ENCODE peak calls at places on chromosomes 11 and 22, in ten cellular contexts. P, C, R, Y, I, G, D, X, W and S are unnamed samples.
A peak's percentile ranks its signal among the peaks of the same experiment; 100 is the strongest.

GRCh38 chr11:132792341-132793140 is 739.8 kb downstream of the OPCML start:
- DNase-seq in P (no peak), C (no peak), R (no peak), Y (no peak), I (no peak), G (no peak), D (no peak), X (no peak), W (no peak), S (no peak)

GRCh38 chr11:35321111-35321510 is 98.2 kb downstream of the SLC1A2 start:
- DNase-seq in P (no peak), C (no peak), R (no peak), Y (no peak), I (no peak), G (no peak), D (no peak), X (no peak), W (no peak), S (no peak)

GRCh38 chr22:49476176-49476575 is 351.5 kb downstream of the BRD1 start:
- DNase-seq in P (no peak), C (no peak), R (no peak), Y (no peak), I (no peak), G (no peak), D (no peak), X (no peak), W (no peak), S (no peak)

GRCh38 chr22:38228873-38229740 is 27.3 kb downstream of the MAFF start:
- DNase-seq in P (peak; percentile 55), C (no peak), R (no peak), Y (peak; percentile 92), I (peak; percentile 75), G (peak; percentile 86), D (peak; percentile 95), X (peak; percentile 72), W (peak; percentile 57), S (peak; percentile 87)

GRCh38 chr11:33899383-33900037 is 7.6 kb upstream of the LMO2 start:
- DNase-seq in P (peak; percentile 79), C (no peak), R (peak; percentile 55), Y (peak; percentile 74), I (no peak), G (peak; percentile 80), D (peak; percentile 83), X (peak; percentile 62), W (peak; percentile 66), S (peak; percentile 68)

GRCh38 chr11:97140885-97141494 is 751.2 kb downstream of the JRKL start:
- DNase-seq in P (no peak), C (no peak), R (no peak), Y (peak; percentile 46), I (no peak), G (peak; percentile 43), D (no peak), X (no peak), W (no peak), S (peak; percentile 53)

GRCh38 chr11:129315781-129316579 is 59.7 kb upstream of the BARX2 start:
- DNase-seq in P (no peak), C (no peak), R (peak; percentile 68), Y (no peak), I (peak; percentile 67), G (peak; percentile 89), D (no peak), X (no peak), W (no peak), S (peak; percentile 82)

GRCh38 chr22:35310556-35311550 is 11.2 kb downstream of the TOM1 start:
- DNase-seq in P (no peak), C (no peak), R (no peak), Y (no peak), I (peak; percentile 43), G (peak; percentile 37), D (peak; percentile 36), X (no peak), W (no peak), S (peak; percentile 41)

GRCh38 chr11:531826-532511 is 3.4 kb downstream of the HRAS start:
- DNase-seq in P (no peak), C (no peak), R (no peak), Y (no peak), I (no peak), G (no peak), D (peak; percentile 92), X (no peak), W (no peak), S (no peak)

GRCh38 chr22:35601743-35602633 is 15.1 kb downstream of the MB start:
- DNase-seq in P (no peak), C (peak; percentile 26), R (peak; percentile 71), Y (peak; percentile 73), I (peak; percentile 81), G (peak; percentile 88), D (peak; percentile 71), X (peak; percentile 27), W (peak; percentile 72), S (peak; percentile 98)

GRCh38 chr11:72349616-72350218 is 84.6 kb downstream of the CLPB start:
- DNase-seq in P (no peak), C (no peak), R (no peak), Y (peak; percentile 37), I (peak; percentile 10), G (no peak), D (no peak), X (no peak), W (no peak), S (no peak)

GRCh38 chr22:49765951-49766350 is 61.7 kb downstream of the BRD1 start:
- DNase-seq in P (no peak), C (no peak), R (peak; percentile 29), Y (no peak), I (no peak), G (no peak), D (peak; percentile 46), X (no peak), W (no peak), S (no peak)

DNA sequence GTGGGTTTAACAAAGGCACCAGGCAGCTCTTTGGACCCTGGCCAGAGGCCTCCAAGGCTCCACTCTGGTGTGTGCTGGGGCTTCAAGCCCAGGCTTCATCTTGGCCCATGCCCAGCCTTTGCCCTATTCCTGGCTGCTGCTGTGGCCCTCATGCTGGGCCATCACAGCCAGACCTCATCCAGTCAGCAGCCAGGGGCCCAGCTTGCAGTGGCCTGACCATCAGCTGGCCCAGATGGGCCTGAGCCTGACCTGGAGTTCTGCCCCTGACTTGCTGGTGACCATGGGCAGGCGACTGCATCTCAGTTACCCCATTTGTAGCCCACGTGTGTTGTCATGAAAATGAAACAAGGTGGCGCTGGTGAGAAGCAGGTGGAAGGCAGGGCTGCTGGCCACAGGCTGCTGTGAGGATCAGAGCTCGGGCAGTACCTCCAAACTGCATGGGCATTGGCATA is 76.1 kb downstream of the MED15 start:
- DNase-seq in P (no peak), C (no peak), R (peak; percentile 39), Y (no peak), I (no peak), G (peak; percentile 19), D (peak; percentile 85), X (no peak), W (no peak), S (no peak)
- TF ChIP-seq CTCF in P (no peak), C (no peak), R (no peak), Y (peak; percentile 4), I (no peak), G (peak; percentile 48), D (no peak), X (peak; percentile 26), W (no peak), S (peak; percentile 35)

DNA sequence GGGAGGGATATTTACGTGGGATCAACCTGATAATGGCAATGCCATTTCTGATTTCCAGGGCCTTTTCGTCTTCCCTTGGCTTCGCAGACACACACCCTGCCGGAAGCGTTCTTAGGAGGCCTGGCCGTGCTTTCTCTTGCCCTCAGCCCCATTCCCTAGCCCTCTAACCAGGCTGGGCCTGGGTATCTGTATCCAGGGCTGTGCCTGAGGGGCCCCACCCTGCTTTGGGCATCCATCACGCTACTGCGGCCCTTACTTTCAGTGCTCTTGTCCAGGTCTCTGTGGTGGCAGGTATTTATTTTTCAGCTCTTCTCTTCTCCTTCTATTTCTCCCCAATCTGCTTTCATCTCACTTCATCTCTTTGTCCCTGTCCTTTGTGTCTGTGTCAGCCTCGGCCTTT is 105.0 kb downstream of the ZBTB16 start:
- DNase-seq in P (no peak), C (no peak), R (no peak), Y (no peak), I (no peak), G (no peak), D (no peak), X (no peak), W (no peak), S (no peak)
- TF ChIP-seq CTCF in P (no peak), C (no peak), R (no peak), Y (no peak), I (no peak), G (no peak), D (no peak), X (no peak), W (no peak), S (no peak)

DNA sequence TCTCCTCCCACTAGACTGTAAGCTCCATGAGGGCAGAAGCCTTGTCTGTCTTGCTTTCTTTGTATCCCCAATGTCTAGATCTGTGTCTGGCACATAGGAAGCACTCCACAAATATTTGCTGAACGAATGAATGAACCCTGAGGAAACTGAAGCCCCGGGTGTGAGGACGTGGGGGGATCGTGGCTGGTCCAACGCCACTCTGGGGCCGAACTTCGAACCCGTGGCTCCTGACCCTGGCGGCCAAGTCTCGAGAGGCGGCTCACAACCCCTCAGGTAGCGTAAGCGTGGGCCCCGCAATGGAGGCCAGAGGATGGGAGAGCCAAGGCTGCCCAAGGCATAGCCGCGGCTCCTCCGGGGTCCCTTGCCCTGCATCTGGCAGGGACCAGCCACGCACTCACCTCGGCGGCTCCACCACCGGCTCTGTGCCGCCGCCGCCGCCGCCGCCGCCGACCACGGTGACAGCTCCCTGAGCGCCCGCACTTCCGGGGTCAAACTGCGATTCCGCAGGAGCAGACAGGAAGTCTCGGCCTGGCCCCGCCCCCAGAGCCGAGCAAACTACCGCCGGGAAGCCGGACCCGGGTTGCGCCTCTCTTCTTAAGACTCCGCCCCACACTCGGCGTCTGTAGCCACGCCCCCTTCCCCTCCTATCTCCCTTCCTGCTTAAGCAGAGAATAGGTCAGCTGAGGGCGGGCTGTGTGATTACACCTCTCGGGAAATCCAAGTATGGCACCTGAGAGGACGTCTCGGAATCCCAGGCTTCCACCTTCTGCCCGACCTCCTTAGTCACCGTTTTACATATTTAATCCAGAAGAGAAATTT is at the start of gene ASCC2:
- DNase-seq in P (peak; percentile 98), C (peak; percentile 100), R (peak; percentile 100), Y (peak; percentile 97), I (peak; percentile 99), G (peak; percentile 95), D (peak; percentile 98), X (peak; percentile 97), W (peak; percentile 92), S (peak; percentile 99)
- TF ChIP-seq CTCF in P (no peak), C (no peak), R (no peak), Y (no peak), I (no peak), G (no peak), D (no peak), X (no peak), W (no peak), S (no peak)

DNA sequence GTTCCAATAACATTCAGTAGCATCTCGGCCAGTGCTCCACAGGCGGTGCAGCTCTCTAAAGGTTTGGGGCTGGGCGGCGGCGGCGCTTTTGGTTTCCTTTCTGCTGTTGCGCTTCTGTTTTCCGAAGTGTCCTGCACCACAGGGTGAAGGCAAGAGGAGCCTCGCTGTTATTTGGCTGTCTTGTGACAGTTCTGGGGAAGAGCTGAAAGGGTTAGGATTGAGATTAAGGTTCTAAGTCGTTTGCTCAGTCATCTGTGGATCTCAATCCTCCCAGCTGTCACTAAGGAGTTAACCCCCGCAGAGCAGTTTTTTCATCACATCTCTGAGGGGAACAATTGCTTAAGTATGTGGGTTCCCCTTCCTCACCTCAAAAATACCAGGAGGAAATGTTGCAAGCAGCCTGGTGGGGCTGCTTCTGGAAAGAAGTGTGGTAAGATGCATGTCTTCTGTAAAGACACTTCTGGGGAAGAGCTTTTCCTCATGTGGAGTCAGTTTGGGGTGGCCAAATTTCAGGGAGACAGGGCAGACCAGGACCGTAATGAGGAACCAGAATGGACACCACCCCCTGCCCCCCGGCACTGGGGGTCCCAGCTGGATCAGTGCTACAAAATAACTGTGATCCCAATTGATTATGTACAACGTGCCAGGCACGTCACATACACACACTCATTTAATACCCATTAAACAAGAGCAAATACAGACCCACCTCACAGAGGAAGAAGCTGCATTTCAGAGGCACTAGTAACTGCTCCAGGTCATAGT is 14.2 kb downstream of the TMEM121B start:
- DNase-seq in P (no peak), C (peak; percentile 66), R (peak; percentile 63), Y (no peak), I (no peak), G (no peak), D (peak; percentile 72), X (no peak), W (no peak), S (no peak)
- TF ChIP-seq CTCF in P (no peak), C (peak; percentile 12), R (no peak), Y (no peak), I (no peak), G (no peak), D (no peak), X (no peak), W (no peak), S (no peak)